ENCODE peak calls at places on chromosomes 11 and 22, in five cellular contexts. One of them, this sample, is unnamed. For H3K4me1, the result is how much of the 10 kb centered on the place peaks cover.

GRCh38 chr22:32802291-32802826 is 854 bp downstream of the TIMP3 start:
- DNase-seq in heart right ventricle: no peak
- DNase-seq in IMR-90: no peak
- DNase-seq in MM.1S: no peak
- DNase-seq in left ventricle myocardium inferior: no peak
- DNase-seq in this sample: no peak

GRCh38 chr22:44603774-44604173 is 98.2 kb upstream of the PRR5 start:
- DNase-seq in IMR-90: no peak
- DNase-seq in MM.1S: no peak
- DNase-seq in heart right ventricle: no peak
- DNase-seq in left ventricle myocardium inferior: no peak
- DNase-seq in this sample: no peak

GRCh38 chr11:59368238-59369022 is 9.7 kb downstream of the OR5AN1 start:
- DNase-seq in MM.1S: peak
- DNase-seq in heart right ventricle: no peak
- DNase-seq in IMR-90: no peak
- DNase-seq in left ventricle myocardium inferior: no peak
- DNase-seq in this sample: no peak

GRCh38 chr22:18056802-18057474 is 20.9 kb upstream of the PEX26 start:
- DNase-seq in heart right ventricle: no peak
- DNase-seq in MM.1S: peak
- DNase-seq in left ventricle myocardium inferior: no peak
- DNase-seq in IMR-90: no peak
- DNase-seq in this sample: no peak

GRCh38 chr11:129374993-129375721 is 491 bp upstream of the BARX2 start:
- DNase-seq in MM.1S: peak
- DNase-seq in heart right ventricle: no peak
- DNase-seq in left ventricle myocardium inferior: no peak
- DNase-seq in IMR-90: no peak
- DNase-seq in this sample: no peak

GRCh38 chr11:82848829-82849228 is 51.4 kb downstream of the PRCP start:
- DNase-seq in left ventricle myocardium inferior: no peak
- DNase-seq in heart right ventricle: no peak
- DNase-seq in IMR-90: no peak
- DNase-seq in MM.1S: no peak
- DNase-seq in this sample: no peak

GRCh38 chr11:110433393-110434333 is 3.9 kb downstream of the FDX1 start:
- DNase-seq in IMR-90: peak
- DNase-seq in heart right ventricle: no peak
- DNase-seq in MM.1S: peak
- DNase-seq in left ventricle myocardium inferior: no peak
- DNase-seq in this sample: no peak

GRCh38 chr11:99432677-99433076 is 411.9 kb downstream of the CNTN5 start:
- DNase-seq in left ventricle myocardium inferior: no peak
- DNase-seq in IMR-90: no peak
- DNase-seq in MM.1S: peak
- DNase-seq in heart right ventricle: no peak
- DNase-seq in this sample: no peak

GRCh38 chr11:2374456-2375201 is 2.5 kb upstream of the CD81 start:
- DNase-seq in MM.1S: no peak
- DNase-seq in left ventricle myocardium inferior: no peak
- DNase-seq in heart right ventricle: no peak
- DNase-seq in IMR-90: no peak
- DNase-seq in this sample: no peak

GRCh38 chr11:64384039-64384737 is 25.2 kb downstream of the RPS6KA4 start:
- DNase-seq in IMR-90: no peak
- DNase-seq in heart right ventricle: no peak
- DNase-seq in left ventricle myocardium inferior: no peak
- DNase-seq in MM.1S: no peak
- DNase-seq in this sample: no peak

GRCh38 chr11:129613076-129613475 is 202.6 kb upstream of the TMEM45B start:
- DNase-seq in IMR-90: no peak
- DNase-seq in MM.1S: no peak
- DNase-seq in heart right ventricle: no peak
- DNase-seq in left ventricle myocardium inferior: no peak
- DNase-seq in this sample: no peak

GRCh38 chr22:26852176-26852575 is 194.8 kb downstream of the MIAT start:
- DNase-seq in MM.1S: no peak
- DNase-seq in IMR-90: no peak
- DNase-seq in heart right ventricle: no peak
- DNase-seq in left ventricle myocardium inferior: no peak
- DNase-seq in this sample: no peak

GRCh38 chr22:38831166-38831945 is 12.5 kb downstream of the NPTXR start:
- DNase-seq in IMR-90: peak
- DNase-seq in heart right ventricle: no peak
- DNase-seq in MM.1S: no peak
- DNase-seq in left ventricle myocardium inferior: no peak
- DNase-seq in this sample: peak

GRCh38 chr22:39994566-39995345 is at the start of gene FAM83F:
- DNase-seq in heart right ventricle: peak
- DNase-seq in MM.1S: no peak
- DNase-seq in left ventricle myocardium inferior: no peak
- DNase-seq in IMR-90: no peak
- DNase-seq in this sample: no peak

GRCh38 chr11:119108151-119108856 is 1.2 kb downstream of the C2CD2L start:
- DNase-seq in MM.1S: peak
- DNase-seq in left ventricle myocardium inferior: no peak
- DNase-seq in heart right ventricle: no peak
- DNase-seq in IMR-90: peak
- DNase-seq in this sample: no peak

GRCh38 chr11:112300094-112300786 is 39.6 kb upstream of the PLET1 start:
- DNase-seq in MM.1S: no peak
- DNase-seq in IMR-90: no peak
- DNase-seq in heart right ventricle: peak
- DNase-seq in left ventricle myocardium inferior: no peak
- DNase-seq in this sample: no peak

GRCh38 chr11:69808708-69809107 is 10.5 kb downstream of the FGF3 start:
- DNase-seq in heart right ventricle: no peak
- DNase-seq in left ventricle myocardium inferior: no peak
- DNase-seq in MM.1S: no peak
- DNase-seq in IMR-90: peak
- DNase-seq in this sample: no peak

GRCh38 chr11:6745018-6745417 is 26.8 kb downstream of the OR2AG2 start:
- DNase-seq in IMR-90: no peak
- DNase-seq in heart right ventricle: no peak
- DNase-seq in left ventricle myocardium inferior: no peak
- DNase-seq in MM.1S: no peak
- DNase-seq in this sample: no peak

GRCh38 chr11:59560702-59561469 is 49.5 kb downstream of the OR4D9 start:
- DNase-seq in IMR-90: peak
- DNase-seq in MM.1S: peak
- DNase-seq in heart right ventricle: peak
- DNase-seq in left ventricle myocardium inferior: peak
- DNase-seq in this sample: peak

GRCh38 chr11:89021339-89021738 is 44.4 kb downstream of the GRM5 start:
- DNase-seq in MM.1S: no peak
- DNase-seq in left ventricle myocardium inferior: no peak
- DNase-seq in IMR-90: no peak
- DNase-seq in heart right ventricle: no peak
- DNase-seq in this sample: no peak

GRCh38 chr11:43992834-43993637 is 50.6 kb downstream of the C11orf96 start:
- DNase-seq in MM.1S: peak
- DNase-seq in IMR-90: peak
- DNase-seq in left ventricle myocardium inferior: peak
- DNase-seq in heart right ventricle: no peak
- DNase-seq in this sample: no peak

GRCh38 chr11:15865212-15865987 is 490.9 kb downstream of the SOX6 start:
- DNase-seq in left ventricle myocardium inferior: no peak
- DNase-seq in MM.1S: no peak
- DNase-seq in heart right ventricle: no peak
- DNase-seq in IMR-90: no peak
- DNase-seq in this sample: peak

GRCh38 chr11:69658606-69659450 is 16.3 kb downstream of the LTO1 start:
- DNase-seq in MM.1S: no peak
- DNase-seq in left ventricle myocardium inferior: no peak
- DNase-seq in IMR-90: peak
- DNase-seq in heart right ventricle: no peak
- DNase-seq in this sample: peak

GRCh38 chr11:45209000-45209399 is 62.6 kb downstream of the PRDM11 start:
- DNase-seq in IMR-90: no peak
- DNase-seq in heart right ventricle: no peak
- DNase-seq in left ventricle myocardium inferior: no peak
- DNase-seq in MM.1S: no peak
- DNase-seq in this sample: no peak

GRCh38 chr11:45209904-45210699 is 63.7 kb downstream of the PRDM11 start:
- DNase-seq in IMR-90: peak
- DNase-seq in left ventricle myocardium inferior: peak
- DNase-seq in MM.1S: no peak
- DNase-seq in heart right ventricle: peak
- DNase-seq in this sample: no peak

GRCh38 chr11:45210846-45211245 is 64.4 kb downstream of the PRDM11 start:
- DNase-seq in left ventricle myocardium inferior: no peak
- DNase-seq in MM.1S: no peak
- DNase-seq in heart right ventricle: no peak
- DNase-seq in IMR-90: no peak
- DNase-seq in this sample: no peak

GRCh38 chr11:45208135-45208534 is 61.7 kb downstream of the PRDM11 start:
- DNase-seq in left ventricle myocardium inferior: no peak
- DNase-seq in IMR-90: no peak
- DNase-seq in MM.1S: no peak
- DNase-seq in heart right ventricle: no peak
- DNase-seq in this sample: no peak

GRCh38 chr11:45209480-45209879 is 63.0 kb downstream of the PRDM11 start:
- DNase-seq in MM.1S: no peak
- DNase-seq in heart right ventricle: no peak
- DNase-seq in IMR-90: no peak
- DNase-seq in left ventricle myocardium inferior: no peak
- DNase-seq in this sample: no peak
- H3K27ac ChIP-seq in MM.1S: no peak
- H3K27ac ChIP-seq in heart right ventricle: peak
- H3K27ac ChIP-seq in IMR-90: no peak
- H3K27ac ChIP-seq in left ventricle myocardium inferior: peak
- H3K27ac ChIP-seq in this sample: no peak

DNA sequence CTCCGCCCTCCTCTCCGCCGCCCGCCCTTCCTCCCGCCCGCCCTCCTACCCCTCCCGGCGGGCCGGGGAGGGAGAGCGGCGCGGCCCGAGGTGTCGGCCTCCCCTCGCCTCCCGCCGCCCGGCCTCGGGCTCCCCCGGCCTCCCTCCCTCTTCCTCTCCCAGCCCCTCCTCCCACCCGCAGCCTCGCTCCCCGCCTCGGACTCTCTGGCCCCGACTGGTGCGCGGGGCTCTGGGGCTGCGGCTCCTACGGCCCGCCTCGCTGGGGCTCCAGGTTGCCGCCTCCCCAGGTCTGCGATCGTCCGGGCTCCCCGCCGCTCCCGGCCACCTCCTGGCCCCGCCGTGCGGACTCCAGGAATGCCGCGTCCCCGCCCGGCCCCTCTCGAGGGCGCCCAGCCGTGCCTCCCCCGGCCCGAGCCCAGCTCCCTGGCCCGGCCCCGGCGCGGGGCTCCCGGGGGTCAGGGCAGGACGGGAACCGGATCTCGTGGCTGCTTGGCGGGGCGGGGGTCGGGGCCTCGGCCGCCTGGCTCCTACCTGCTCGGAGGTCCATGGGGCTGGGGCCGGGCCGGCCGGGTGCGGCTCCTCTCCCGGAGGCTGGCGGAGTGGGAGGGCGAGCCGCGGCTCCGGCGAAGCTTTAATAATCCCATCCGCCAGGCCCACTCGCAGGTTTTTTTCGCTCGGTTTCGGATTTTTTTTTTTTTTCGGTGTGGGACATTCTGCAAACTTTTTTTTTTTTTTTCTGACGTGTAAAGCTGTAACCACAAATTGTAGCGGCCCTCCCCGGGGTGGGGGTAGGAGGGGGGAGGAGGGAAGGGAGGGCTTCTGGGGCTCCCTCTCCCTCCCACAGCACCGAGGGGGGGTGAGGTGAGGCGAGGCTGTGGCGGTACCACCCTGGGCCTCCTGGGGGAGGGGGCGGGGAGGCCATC is at the start of gene CLCF1:
- DNase-seq in MM.1S: peak
- DNase-seq in heart right ventricle: peak
- DNase-seq in IMR-90: peak
- DNase-seq in left ventricle myocardium inferior: peak
- DNase-seq in this sample: no peak
- H3K4me1 ChIP-seq in MM.1S: under half
- H3K4me1 ChIP-seq in heart right ventricle: under half
- H3K4me1 ChIP-seq in IMR-90: under half
- H3K4me1 ChIP-seq in left ventricle myocardium inferior: under half
- H3K4me1 ChIP-seq in this sample: under half

DNA sequence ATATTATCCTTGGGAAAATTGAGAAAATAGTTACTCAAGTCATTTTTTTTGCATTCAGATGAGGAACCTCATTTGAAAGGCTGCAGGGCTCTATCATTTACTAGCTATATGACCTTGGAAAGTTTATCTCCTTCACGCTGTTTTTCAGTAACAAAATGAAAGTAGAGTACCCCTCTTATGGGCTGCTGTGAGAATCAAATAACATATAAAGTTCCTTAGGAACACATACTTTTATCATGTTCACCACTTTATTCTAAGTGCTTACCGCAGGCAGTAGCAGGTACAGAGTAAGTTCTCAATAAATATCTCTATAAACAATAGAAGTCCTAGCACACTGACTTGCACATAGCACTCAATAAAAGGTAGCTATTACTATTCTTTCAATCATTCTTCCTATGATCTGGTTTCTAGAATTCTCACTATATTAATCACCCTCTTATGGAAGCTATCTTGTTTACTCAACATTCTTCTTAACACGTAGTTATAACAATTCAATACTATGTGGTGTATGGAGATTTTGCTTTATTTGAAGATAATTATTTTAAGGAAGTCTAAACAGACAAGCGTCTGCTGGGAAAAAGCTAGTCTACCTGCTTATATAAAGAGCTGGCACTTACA is 1.9 kb downstream of the C11orf71 start:
- DNase-seq in left ventricle myocardium inferior: no peak
- DNase-seq in MM.1S: no peak
- DNase-seq in IMR-90: no peak
- DNase-seq in heart right ventricle: no peak
- DNase-seq in this sample: no peak
- H3K27ac ChIP-seq in left ventricle myocardium inferior: peak
- H3K27ac ChIP-seq in MM.1S: no peak
- H3K27ac ChIP-seq in IMR-90: peak
- H3K27ac ChIP-seq in heart right ventricle: peak
- H3K27ac ChIP-seq in this sample: peak

GRCh38 chr11:62558669-62559068 is 12.1 kb upstream of the AHNAK start:
- DNase-seq in left ventricle myocardium inferior: peak
- DNase-seq in IMR-90: no peak
- DNase-seq in heart right ventricle: no peak
- DNase-seq in MM.1S: no peak
- DNase-seq in this sample: no peak
- H3K4me1 ChIP-seq in left ventricle myocardium inferior: half or more
- H3K4me1 ChIP-seq in IMR-90: under half
- H3K4me1 ChIP-seq in heart right ventricle: under half
- H3K4me1 ChIP-seq in MM.1S: half or more
- H3K4me1 ChIP-seq in this sample: half or more

DNA sequence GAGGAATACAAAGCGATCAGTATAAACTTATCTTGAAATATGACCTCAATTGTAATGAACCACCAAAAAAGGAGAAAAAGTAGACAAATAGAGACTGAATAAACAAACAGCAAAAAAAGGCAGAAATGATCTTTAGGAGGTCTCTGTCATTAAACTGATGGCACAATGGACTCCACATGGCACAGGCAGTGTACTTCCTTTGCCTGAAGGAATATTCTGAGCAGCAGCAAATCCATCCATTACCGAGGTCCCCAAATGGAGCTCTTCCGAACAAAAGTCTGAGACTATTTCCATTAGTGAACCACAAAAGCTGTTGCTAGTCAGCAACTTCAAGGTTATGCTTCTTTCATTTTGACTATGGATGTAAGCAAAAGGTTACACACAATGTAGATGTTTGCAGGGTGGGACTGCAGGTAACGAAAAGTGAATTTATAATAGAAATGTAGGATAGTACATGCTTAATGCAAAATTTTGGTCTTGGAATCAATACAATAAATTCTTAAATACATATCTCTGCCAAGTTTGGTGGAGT is 14.5 kb downstream of the NARS2 start:
- DNase-seq in MM.1S: no peak
- DNase-seq in heart right ventricle: no peak
- DNase-seq in IMR-90: no peak
- DNase-seq in left ventricle myocardium inferior: no peak
- DNase-seq in this sample: no peak
- H3K27ac ChIP-seq in MM.1S: no peak
- H3K27ac ChIP-seq in heart right ventricle: peak
- H3K27ac ChIP-seq in IMR-90: no peak
- H3K27ac ChIP-seq in left ventricle myocardium inferior: peak
- H3K27ac ChIP-seq in this sample: peak

This sample was measured in RWPE2.